ENCODE peak calls at places on chromosomes 13 and 19, in eight cellular contexts. B, L, U, E, Y, M, I and P are unnamed samples.
A peak's percentile ranks its signal among the peaks of the same experiment; 100 is the strongest.

GRCh38 chr19:44635581-44636438 is 7.9 kb upstream of the PVR start:
- DNase-seq in B (no peak), L (no peak), U (peak; percentile 63), E (no peak), Y (no peak), M (no peak), I (no peak), P (no peak)

GRCh38 chr13:36030670-36031331 is 100.4 kb downstream of the DCLK1 start:
- DNase-seq in B (no peak), L (peak; percentile 34), U (peak; percentile 18), E (no peak), Y (no peak), M (no peak), I (no peak), P (no peak)

GRCh38 chr13:51781246-51782022 is 22.5 kb downstream of the DHRS12 start:
- DNase-seq in B (no peak), L (no peak), U (peak; percentile 24), E (no peak), Y (no peak), M (no peak), I (peak; percentile 75), P (no peak)

GRCh38 chr19:4622695-4623421 is 16.5 kb upstream of the TNFAIP8L1 start:
- DNase-seq in B (no peak), L (no peak), U (no peak), E (no peak), Y (no peak), M (no peak), I (no peak), P (no peak)

GRCh38 chr13:20828540-20829364 is 55.0 kb upstream of the EEF1AKMT1 start:
- DNase-seq in B (no peak), L (no peak), U (peak; percentile 64), E (no peak), Y (no peak), M (no peak), I (peak; percentile 17), P (peak; percentile 35)

GRCh38 chr19:2494084-2494446 is 18.1 kb downstream of the GADD45B start:
- DNase-seq in B (no peak), L (no peak), U (peak; percentile 65), E (peak; percentile 13), Y (no peak), M (no peak), I (no peak), P (no peak)

GRCh38 chr13:102599451-102600012 is 2.7 kb downstream of the TPP2 start:
- DNase-seq in B (no peak), L (no peak), U (no peak), E (no peak), Y (no peak), M (no peak), I (no peak), P (no peak)

GRCh38 chr13:40187836-40188591 is 478.4 kb downstream of the FOXO1 start:
- DNase-seq in B (no peak), L (peak; percentile 27), U (no peak), E (no peak), Y (no peak), M (no peak), I (no peak), P (no peak)

GRCh38 chr19:34838248-34838647 is 65.2 kb upstream of the ZNF599 start:
- DNase-seq in B (no peak), L (no peak), U (no peak), E (no peak), Y (no peak), M (no peak), I (no peak), P (no peak)

GRCh38 chr13:42412812-42413795 is 141.2 kb downstream of the AKAP11 start:
- DNase-seq in B (no peak), L (no peak), U (no peak), E (no peak), Y (no peak), M (no peak), I (no peak), P (no peak)

GRCh38 chr13:40445557-40445990 is 220.9 kb downstream of the FOXO1 start:
- DNase-seq in B (no peak), L (no peak), U (no peak), E (peak; percentile 73), Y (no peak), M (peak; percentile 55), I (peak; percentile 67), P (peak; percentile 30)

GRCh38 chr13:67651908-67652307 is 421.8 kb upstream of the PCDH9 start:
- DNase-seq in B (no peak), L (no peak), U (no peak), E (no peak), Y (no peak), M (no peak), I (no peak), P (no peak)

GRCh38 chr19:13057147-13057572 is 45.5 kb downstream of the LYL1 start:
- DNase-seq in B (peak; percentile 62), L (no peak), U (no peak), E (no peak), Y (no peak), M (no peak), I (no peak), P (no peak)

GRCh38 chr19:743168-743687 is 7.7 kb upstream of the MISP start:
- DNase-seq in B (no peak), L (no peak), U (no peak), E (no peak), Y (peak; percentile 87), M (no peak), I (no peak), P (peak; percentile 35)

GRCh38 chr19:16575861-16576689 is 3.9 kb upstream of the SLC35E1 start:
- DNase-seq in B (no peak), L (no peak), U (no peak), E (no peak), Y (no peak), M (no peak), I (no peak), P (no peak)

GRCh38 chr13:97432917-97433726 is 847 bp upstream of the RAP2A start:
- DNase-seq in B (peak; percentile 99), L (peak; percentile 100), U (peak; percentile 100), E (peak; percentile 46), Y (peak; percentile 99), M (peak; percentile 99), I (peak; percentile 99), P (peak; percentile 99)

GRCh38 chr13:97432232-97432916 is 1.6 kb upstream of the RAP2A start:
- DNase-seq in B (no peak), L (no peak), U (no peak), E (no peak), Y (no peak), M (no peak), I (no peak), P (no peak)

GRCh38 chr13:97435297-97435682 is 1.3 kb downstream of the RAP2A start:
- DNase-seq in B (no peak), L (no peak), U (no peak), E (no peak), Y (no peak), M (no peak), I (no peak), P (no peak)

GRCh38 chr13:97434417-97435296 is 688 bp downstream of the RAP2A start:
- DNase-seq in B (peak; percentile 45), L (peak; percentile 46), U (peak; percentile 20), E (no peak), Y (peak; percentile 72), M (peak; percentile 25), I (peak; percentile 43), P (peak; percentile 35)

GRCh38 chr13:97433727-97434416 is at the start of gene RAP2A:
- DNase-seq in B (peak; percentile 89), L (peak; percentile 90), U (peak; percentile 91), E (peak; percentile 35), Y (peak; percentile 91), M (peak; percentile 56), I (peak; percentile 85), P (peak; percentile 92)
- TF ChIP-seq POLR2A in B (peak; percentile 70), L (peak; percentile 77), U (peak; percentile 86), E (peak; percentile 55), Y (peak; percentile 86), M (peak; percentile 39), I (peak; percentile 90), P (peak; percentile 95)

DNA sequence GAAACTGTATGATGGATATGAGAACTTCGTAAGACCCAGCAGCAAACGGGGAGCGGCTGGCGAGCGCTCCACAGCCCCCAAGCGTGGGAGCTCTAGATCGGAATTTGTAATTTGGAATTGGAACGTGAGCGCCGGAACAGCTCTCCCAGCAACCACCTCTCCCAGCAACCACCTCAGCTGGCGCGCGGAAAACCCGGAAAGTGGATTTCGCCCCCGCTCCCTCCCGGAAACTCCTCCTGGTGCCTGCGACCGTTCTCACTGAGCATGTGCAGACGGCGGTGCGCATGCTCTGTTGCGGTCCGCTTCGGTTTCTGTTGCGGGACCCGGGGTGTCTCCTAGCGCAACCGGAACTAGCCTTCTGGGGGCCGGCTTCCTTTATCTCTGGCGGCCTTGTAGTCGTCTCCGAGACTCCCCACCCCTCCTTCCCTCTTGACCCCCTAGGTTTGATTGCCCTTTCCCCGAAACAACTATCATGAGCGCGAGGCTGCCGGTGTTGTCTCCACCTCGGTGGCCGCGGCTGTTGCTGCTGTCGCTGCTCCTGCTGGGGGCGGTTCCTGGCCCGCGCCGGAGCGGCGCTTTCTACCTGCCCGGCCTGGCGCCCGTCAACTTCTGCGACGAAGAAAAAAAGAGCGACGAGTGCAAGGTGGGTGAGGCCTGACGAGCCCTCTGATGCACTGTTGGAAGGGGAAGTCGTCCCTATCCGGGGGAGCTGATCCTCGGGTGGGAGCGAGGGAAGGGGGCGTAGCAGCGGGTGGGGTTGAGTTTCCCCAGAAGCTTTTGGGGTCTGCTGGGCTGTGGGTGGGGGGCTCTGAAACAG is at the start of gene TM9SF2:
- DNase-seq in B (peak; percentile 94), L (peak; percentile 99), U (peak; percentile 97), E (peak; percentile 77), Y (peak; percentile 99), M (peak; percentile 84), I (peak; percentile 99), P (peak; percentile 97)
- TF ChIP-seq POLR2A in B (peak; percentile 61), L (peak; percentile 54), U (no peak), E (no peak), Y (peak; percentile 82), M (peak; percentile 51), I (peak; percentile 88), P (peak; percentile 78)

DNA sequence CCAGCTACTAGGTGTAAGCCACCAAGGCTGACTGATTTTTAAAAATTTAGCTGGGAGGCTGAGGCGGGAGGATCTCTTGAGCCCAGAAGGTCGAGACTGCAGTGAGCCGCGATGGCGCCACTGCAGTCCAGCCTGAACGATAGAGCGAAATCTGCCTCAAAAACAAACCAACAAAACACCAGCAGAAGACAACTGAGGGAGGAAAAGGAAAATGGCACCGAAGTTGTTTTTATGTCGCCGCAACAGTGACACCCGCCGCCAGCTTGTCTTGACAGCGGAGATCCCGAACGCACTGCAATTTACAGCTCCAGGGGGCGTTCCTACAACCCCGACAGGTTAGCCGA is 298 bp upstream of the FAM98C start:
- DNase-seq in B (no peak), L (no peak), U (no peak), E (no peak), Y (no peak), M (no peak), I (no peak), P (no peak)
- TF ChIP-seq POLR2A in B (no peak), L (no peak), U (peak; percentile 37), E (no peak), Y (no peak), M (no peak), I (peak; percentile 36), P (no peak)

DNA sequence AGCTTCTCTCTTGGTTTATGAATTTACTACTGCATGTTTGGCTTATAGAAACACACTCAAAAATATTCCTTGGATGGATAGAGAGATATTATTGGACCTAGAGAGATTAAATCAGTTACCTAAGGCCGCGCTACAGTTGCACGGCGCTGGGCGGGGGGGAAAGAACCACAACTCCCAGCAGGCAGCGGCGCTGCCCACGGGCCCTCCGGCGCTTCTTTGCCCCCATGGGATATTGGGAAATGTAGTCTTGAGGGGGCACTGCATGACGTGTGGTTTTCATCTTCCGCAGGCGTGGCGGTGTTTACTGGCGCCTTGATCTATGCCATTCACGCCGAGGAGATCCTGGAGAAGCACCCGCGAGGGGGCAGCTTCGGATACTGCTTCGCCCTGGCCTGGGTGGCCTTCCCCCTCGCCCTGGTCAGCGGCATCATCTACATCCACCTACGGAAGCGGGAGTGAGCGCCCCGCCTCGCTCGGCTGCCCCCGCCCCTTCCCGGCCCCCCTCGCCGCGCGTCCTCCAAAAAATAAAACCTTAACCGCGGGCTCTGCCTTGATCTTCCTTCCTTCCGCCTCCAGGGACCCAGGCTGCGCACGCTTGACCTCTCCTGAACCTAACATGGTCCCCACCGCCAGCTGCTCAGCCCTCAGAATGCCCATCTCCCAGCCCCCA is 4.8 kb downstream of the EMP3 start:
- DNase-seq in B (peak; percentile 83), L (peak; percentile 54), U (no peak), E (peak; percentile 70), Y (peak; percentile 88), M (peak; percentile 39), I (peak; percentile 86), P (peak; percentile 92)
- TF ChIP-seq POLR2A in B (peak; percentile 53), L (peak; percentile 39), U (no peak), E (peak; percentile 37), Y (peak; percentile 25), M (no peak), I (peak; percentile 65), P (no peak)